ENCODE peak calls at places on chromosomes 12 and 14, in four cellular contexts. One of them, this sample, is unnamed.

GRCh38 chr12:46493352-46494209 is 121.0 kb upstream of the SLC38A2 start:
- DNase-seq in breast epithelium: no peak
- DNase-seq in fibroblast of pulmonary artery: no peak
- DNase-seq in heart right ventricle: no peak
- DNase-seq in this sample: no peak

GRCh38 chr12:32369202-32369601 is 30.2 kb upstream of the FGD4 start:
- DNase-seq in breast epithelium: no peak
- DNase-seq in fibroblast of pulmonary artery: no peak
- DNase-seq in heart right ventricle: no peak
- DNase-seq in this sample: no peak

GRCh38 chr12:104356231-104357115 is 52.9 kb downstream of the EID3 start:
- DNase-seq in breast epithelium: no peak
- DNase-seq in fibroblast of pulmonary artery: peak
- DNase-seq in heart right ventricle: no peak
- DNase-seq in this sample: no peak

GRCh38 chr14:44029933-44030332 is 477.1 kb downstream of the FSCB start:
- DNase-seq in breast epithelium: no peak
- DNase-seq in fibroblast of pulmonary artery: peak
- DNase-seq in heart right ventricle: no peak
- DNase-seq in this sample: no peak

GRCh38 chr12:110316861-110317260 is 35.8 kb downstream of the ATP2A2 start:
- DNase-seq in breast epithelium: no peak
- DNase-seq in fibroblast of pulmonary artery: peak
- DNase-seq in heart right ventricle: no peak
- DNase-seq in this sample: no peak

GRCh38 chr14:73027984-73028383 is 1.1 kb upstream of the ZFYVE1 start:
- DNase-seq in breast epithelium: no peak
- DNase-seq in fibroblast of pulmonary artery: no peak
- DNase-seq in heart right ventricle: no peak
- DNase-seq in this sample: no peak

GRCh38 chr14:66435683-66436082 is 50.5 kb upstream of the CCDC196 start:
- DNase-seq in breast epithelium: no peak
- DNase-seq in fibroblast of pulmonary artery: no peak
- DNase-seq in heart right ventricle: no peak
- DNase-seq in this sample: no peak

GRCh38 chr12:29149691-29150382 is 759 bp downstream of the FAR2 start:
- DNase-seq in breast epithelium: no peak
- DNase-seq in fibroblast of pulmonary artery: no peak
- DNase-seq in heart right ventricle: no peak
- DNase-seq in this sample: no peak

GRCh38 chr14:68783408-68784297 is 9.2 kb downstream of the ZFP36L1 start:
- DNase-seq in breast epithelium: no peak
- DNase-seq in fibroblast of pulmonary artery: no peak
- DNase-seq in heart right ventricle: no peak
- DNase-seq in this sample: peak

GRCh38 chr14:65222434-65222833 is 120.1 kb upstream of the MAX start:
- DNase-seq in breast epithelium: no peak
- DNase-seq in fibroblast of pulmonary artery: peak
- DNase-seq in heart right ventricle: peak
- DNase-seq in this sample: no peak

GRCh38 chr12:106974525-106974924 is 12.4 kb downstream of the MTERF2 start:
- DNase-seq in breast epithelium: no peak
- DNase-seq in fibroblast of pulmonary artery: no peak
- DNase-seq in heart right ventricle: no peak
- DNase-seq in this sample: no peak

GRCh38 chr12:5807090-5807414 is 138.0 kb downstream of the ANO2 start:
- DNase-seq in breast epithelium: no peak
- DNase-seq in fibroblast of pulmonary artery: no peak
- DNase-seq in heart right ventricle: no peak
- DNase-seq in this sample: no peak

GRCh38 chr12:57893460-57894353 is 47.2 kb upstream of the CTDSP2 start:
- DNase-seq in breast epithelium: peak
- DNase-seq in fibroblast of pulmonary artery: peak
- DNase-seq in heart right ventricle: peak
- DNase-seq in this sample: peak
- H3K4me3 ChIP-seq in breast epithelium: no peak
- H3K4me3 ChIP-seq in fibroblast of pulmonary artery: peak
- H3K4me3 ChIP-seq in heart right ventricle: no peak
- H3K4me3 ChIP-seq in this sample: peak

GRCh38 chr12:126210026-126210425 is 1144.8 kb downstream of the AACS start:
- DNase-seq in breast epithelium: no peak
- DNase-seq in fibroblast of pulmonary artery: peak
- DNase-seq in heart right ventricle: no peak
- DNase-seq in this sample: no peak
- H3K4me3 ChIP-seq in breast epithelium: no peak
- H3K4me3 ChIP-seq in fibroblast of pulmonary artery: no peak
- H3K4me3 ChIP-seq in heart right ventricle: no peak
- H3K4me3 ChIP-seq in this sample: no peak

GRCh38 chr12:95258146-95258545 is 40.5 kb downstream of the VEZT start:
- DNase-seq in breast epithelium: no peak
- DNase-seq in fibroblast of pulmonary artery: no peak
- DNase-seq in heart right ventricle: no peak
- DNase-seq in this sample: no peak
- H3K4me3 ChIP-seq in breast epithelium: no peak
- H3K4me3 ChIP-seq in fibroblast of pulmonary artery: no peak
- H3K4me3 ChIP-seq in heart right ventricle: no peak
- H3K4me3 ChIP-seq in this sample: no peak

DNA sequence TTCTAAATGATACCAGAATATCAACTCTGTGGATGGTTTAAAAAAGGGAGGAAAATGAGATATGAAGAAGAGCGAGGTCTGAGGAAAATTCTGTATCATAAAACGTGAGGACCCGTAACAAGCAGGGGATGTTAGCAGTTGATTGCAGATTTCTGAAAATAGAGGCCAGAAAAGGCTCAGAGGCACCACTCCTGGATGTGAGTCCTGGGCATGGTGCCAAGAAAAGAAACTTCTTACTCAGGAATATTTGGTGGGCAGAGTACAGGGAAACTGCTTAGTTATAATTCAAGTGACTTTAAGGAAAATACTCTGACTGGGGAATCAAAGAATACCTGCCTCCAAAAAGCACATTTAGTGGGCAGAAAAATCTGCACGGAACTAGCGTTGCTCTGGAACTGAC is 85.5 kb downstream of the PRICKLE1 start:
- DNase-seq in breast epithelium: no peak
- DNase-seq in fibroblast of pulmonary artery: peak
- DNase-seq in heart right ventricle: peak
- DNase-seq in this sample: no peak
- H3K4me3 ChIP-seq in breast epithelium: no peak
- H3K4me3 ChIP-seq in fibroblast of pulmonary artery: no peak
- H3K4me3 ChIP-seq in heart right ventricle: no peak
- H3K4me3 ChIP-seq in this sample: no peak

DNA sequence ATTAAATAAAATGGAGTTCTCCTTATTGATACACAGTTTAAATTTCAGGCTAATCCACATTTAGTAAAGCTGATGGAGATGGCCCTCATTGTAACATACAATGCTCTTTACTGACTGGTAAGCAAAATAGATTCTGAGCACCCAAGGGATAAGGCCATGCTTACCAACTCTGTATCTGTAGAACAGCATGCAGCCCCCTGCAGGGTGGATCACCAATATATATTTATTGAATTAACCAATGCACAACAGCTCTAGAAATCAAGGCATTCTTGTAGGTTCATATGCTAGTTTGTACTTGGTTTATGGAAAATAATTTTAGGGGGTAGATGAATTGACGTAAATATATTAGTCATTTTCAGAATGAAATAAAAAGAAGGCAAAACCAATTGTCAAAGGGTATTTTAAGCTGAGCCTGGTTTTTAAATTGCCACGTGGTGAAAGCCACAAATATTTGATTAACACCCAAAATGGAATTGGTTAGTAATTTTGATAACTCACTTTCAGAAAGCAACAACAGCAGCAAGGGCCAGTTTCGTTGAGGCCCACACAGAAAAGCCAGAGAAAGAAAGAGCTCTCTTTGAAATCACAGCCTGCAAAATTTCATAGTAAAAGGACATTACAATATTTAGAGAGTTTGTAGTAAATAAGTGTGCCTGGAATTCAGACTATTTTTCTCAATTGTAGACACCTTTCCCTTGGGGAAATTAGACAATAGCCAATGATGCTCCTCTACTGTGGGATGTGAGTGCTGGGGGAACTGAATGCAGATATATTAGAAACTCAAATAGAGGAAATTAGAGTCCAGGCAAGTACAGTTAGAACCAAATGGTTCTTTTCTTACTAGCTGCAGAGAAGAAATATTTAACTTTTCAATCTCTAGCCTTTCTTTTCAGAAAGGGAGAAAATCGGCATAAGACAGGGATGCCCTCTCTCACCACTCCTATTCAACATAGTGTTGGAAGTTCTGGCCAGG is 216.2 kb upstream of the ABCD2 start:
- DNase-seq in breast epithelium: no peak
- DNase-seq in fibroblast of pulmonary artery: no peak
- DNase-seq in heart right ventricle: no peak
- DNase-seq in this sample: no peak
- H3K4me3 ChIP-seq in breast epithelium: no peak
- H3K4me3 ChIP-seq in fibroblast of pulmonary artery: no peak
- H3K4me3 ChIP-seq in heart right ventricle: no peak
- H3K4me3 ChIP-seq in this sample: no peak

DNA sequence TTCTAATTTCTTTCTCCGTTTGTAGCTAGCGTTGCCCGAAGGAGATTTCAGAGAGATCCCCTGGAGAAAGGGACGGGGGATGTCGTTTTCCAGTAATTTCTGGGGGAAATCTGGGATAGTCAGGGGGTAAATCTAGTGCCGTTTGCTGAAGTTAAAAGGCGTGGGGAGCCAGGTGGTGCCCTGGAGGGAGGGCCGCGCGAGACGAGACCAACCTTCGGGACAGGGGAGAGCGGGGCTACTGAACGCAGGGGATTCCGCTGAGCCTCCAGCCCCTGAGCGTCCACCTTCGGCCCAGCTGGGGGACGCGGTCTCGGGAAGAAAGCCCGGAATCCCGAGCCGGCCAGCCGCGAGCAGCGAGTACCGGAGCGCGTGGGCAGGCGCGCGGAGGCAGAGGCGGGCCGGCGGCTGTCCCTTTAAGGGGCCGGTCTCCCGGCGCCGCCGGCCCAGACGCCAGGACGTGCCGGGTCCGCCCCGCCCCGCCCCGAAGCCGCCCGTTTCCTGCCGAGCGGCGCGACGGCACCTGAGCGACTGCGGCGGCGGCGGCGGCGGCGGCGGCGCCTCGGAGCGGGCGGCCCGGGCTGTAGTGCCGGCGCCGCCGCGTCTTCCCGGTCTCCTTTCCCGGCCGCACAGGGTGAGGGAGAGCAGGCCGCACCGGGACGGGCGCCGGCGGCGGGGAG is at the start of gene KTN1:
- DNase-seq in breast epithelium: peak
- DNase-seq in fibroblast of pulmonary artery: peak
- DNase-seq in heart right ventricle: peak
- DNase-seq in this sample: peak
- H3K4me3 ChIP-seq in breast epithelium: peak
- H3K4me3 ChIP-seq in fibroblast of pulmonary artery: peak
- H3K4me3 ChIP-seq in heart right ventricle: peak
- H3K4me3 ChIP-seq in this sample: peak

GRCh38 chr14:24082411-24083080 is 11.2 kb downstream of the CPNE6 start:
- DNase-seq in breast epithelium: no peak
- DNase-seq in fibroblast of pulmonary artery: no peak
- DNase-seq in heart right ventricle: no peak
- DNase-seq in this sample: no peak

GRCh38 chr14:24080142-24080530 is 8.8 kb downstream of the CPNE6 start:
- DNase-seq in breast epithelium: no peak
- DNase-seq in fibroblast of pulmonary artery: no peak
- DNase-seq in heart right ventricle: no peak
- DNase-seq in this sample: no peak

GRCh38 chr14:24080888-24081738 is 9.8 kb downstream of the CPNE6 start:
- DNase-seq in breast epithelium: peak
- DNase-seq in fibroblast of pulmonary artery: no peak
- DNase-seq in heart right ventricle: peak
- DNase-seq in this sample: no peak

GRCh38 chr14:24083462-24083861 is 10.6 kb upstream of the PCK2 start:
- DNase-seq in breast epithelium: no peak
- DNase-seq in fibroblast of pulmonary artery: no peak
- DNase-seq in heart right ventricle: no peak
- DNase-seq in this sample: no peak

DNA sequence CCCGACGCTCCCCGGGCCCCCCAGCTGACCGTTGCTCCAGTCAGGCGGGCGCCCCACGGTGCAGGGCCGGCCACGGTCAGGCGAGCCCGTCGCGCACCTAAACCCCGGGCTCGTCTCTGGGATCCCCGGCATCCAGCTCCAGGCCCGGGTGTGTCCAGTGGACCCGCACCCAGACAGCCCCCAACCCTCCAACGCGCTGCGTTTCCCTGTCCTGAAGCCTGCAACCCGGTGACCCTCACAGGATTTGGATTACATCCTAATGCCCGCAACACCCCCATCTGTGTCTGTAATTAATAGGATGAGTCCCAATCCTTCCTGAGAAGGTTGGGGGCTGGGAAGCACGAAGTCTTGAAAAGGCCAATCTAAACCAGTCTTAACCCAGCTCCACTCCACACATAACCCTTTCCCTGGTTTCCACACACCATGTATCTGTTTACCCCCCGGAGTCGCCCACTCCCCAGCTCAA is 10.4 kb downstream of the CPNE6 start:
- DNase-seq in breast epithelium: no peak
- DNase-seq in fibroblast of pulmonary artery: no peak
- DNase-seq in heart right ventricle: no peak
- DNase-seq in this sample: no peak
- H3K4me3 ChIP-seq in breast epithelium: peak
- H3K4me3 ChIP-seq in fibroblast of pulmonary artery: no peak
- H3K4me3 ChIP-seq in heart right ventricle: peak
- H3K4me3 ChIP-seq in this sample: peak

GRCh38 chr14:96038558-96038919 is 623 bp upstream of the C14orf132 start:
- DNase-seq in breast epithelium: no peak
- DNase-seq in fibroblast of pulmonary artery: no peak
- DNase-seq in heart right ventricle: no peak
- DNase-seq in this sample: peak
- H3K4me3 ChIP-seq in breast epithelium: peak
- H3K4me3 ChIP-seq in fibroblast of pulmonary artery: peak
- H3K4me3 ChIP-seq in heart right ventricle: no peak
- H3K4me3 ChIP-seq in this sample: peak

GRCh38 chr12:69900720-69901131 is 75.7 kb downstream of the MYRFL start:
- DNase-seq in breast epithelium: peak
- DNase-seq in fibroblast of pulmonary artery: peak
- DNase-seq in heart right ventricle: peak
- DNase-seq in this sample: no peak
- H3K4me3 ChIP-seq in breast epithelium: no peak
- H3K4me3 ChIP-seq in fibroblast of pulmonary artery: no peak
- H3K4me3 ChIP-seq in heart right ventricle: no peak
- H3K4me3 ChIP-seq in this sample: no peak

This sample was measured in coronary artery.